ENCODE peak calls at places on chromosome 15, in seven cellular contexts. One of them, this sample, is unnamed.

GRCh38 chr15:96948981-96949380 is 618.5 kb downstream of the NR2F2 start:
- DNase-seq in RWPE1: no peak
- DNase-seq in heart right ventricle: no peak
- DNase-seq in upper lobe of right lung: no peak
- DNase-seq in activated CD8-positive, alpha-beta memory T cell treated with anti-CD3 and anti-CD28 coated beads, Interleukin-2, amount 50 U/mL, for 4 hours: no peak
- DNase-seq in activated CD4-positive, alpha-beta memory T cell treated with anti-CD3 and anti-CD28 coated beads, Interleukin-2, amount 10 ng/mL, durations not matched to agents 7 days and 5 days: no peak
- DNase-seq in activated gamma-delta T cell treated with Interleukin-2 at 50 U/mL for 16 hours: no peak
- DNase-seq in this sample: no peak

GRCh38 chr15:94026458-94026967 is 204.8 kb upstream of the MCTP2 start:
- DNase-seq in RWPE1: peak
- DNase-seq in heart right ventricle: no peak
- DNase-seq in upper lobe of right lung: no peak
- DNase-seq in activated CD8-positive, alpha-beta memory T cell treated with anti-CD3 and anti-CD28 coated beads, Interleukin-2, amount 50 U/mL, for 4 hours: no peak
- DNase-seq in activated CD4-positive, alpha-beta memory T cell treated with anti-CD3 and anti-CD28 coated beads, Interleukin-2, amount 10 ng/mL, durations not matched to agents 7 days and 5 days: no peak
- DNase-seq in activated gamma-delta T cell treated with Interleukin-2 at 50 U/mL for 16 hours: no peak
- DNase-seq in this sample: no peak

GRCh38 chr15:47725924-47726323 is 8.6 kb downstream of the SEMA6D start:
- DNase-seq in RWPE1: no peak
- DNase-seq in heart right ventricle: peak
- DNase-seq in upper lobe of right lung: no peak
- DNase-seq in activated CD8-positive, alpha-beta memory T cell treated with anti-CD3 and anti-CD28 coated beads, Interleukin-2, amount 50 U/mL, for 4 hours: no peak
- DNase-seq in activated CD4-positive, alpha-beta memory T cell treated with anti-CD3 and anti-CD28 coated beads, Interleukin-2, amount 10 ng/mL, durations not matched to agents 7 days and 5 days: no peak
- DNase-seq in activated gamma-delta T cell treated with Interleukin-2 at 50 U/mL for 16 hours: no peak
- DNase-seq in this sample: no peak

GRCh38 chr15:56468271-56468912 is 3.5 kb upstream of the MNS1 start:
- DNase-seq in RWPE1: no peak
- DNase-seq in heart right ventricle: no peak
- DNase-seq in upper lobe of right lung: no peak
- DNase-seq in activated CD8-positive, alpha-beta memory T cell treated with anti-CD3 and anti-CD28 coated beads, Interleukin-2, amount 50 U/mL, for 4 hours: no peak
- DNase-seq in activated CD4-positive, alpha-beta memory T cell treated with anti-CD3 and anti-CD28 coated beads, Interleukin-2, amount 10 ng/mL, durations not matched to agents 7 days and 5 days: no peak
- DNase-seq in activated gamma-delta T cell treated with Interleukin-2 at 50 U/mL for 16 hours: no peak
- DNase-seq in this sample: no peak

GRCh38 chr15:66504563-66505429 is at the start of the genes RPL4 and ZWILCH:
- DNase-seq in RWPE1: peak
- DNase-seq in heart right ventricle: peak
- DNase-seq in upper lobe of right lung: peak
- DNase-seq in activated CD8-positive, alpha-beta memory T cell treated with anti-CD3 and anti-CD28 coated beads, Interleukin-2, amount 50 U/mL, for 4 hours: peak
- DNase-seq in activated CD4-positive, alpha-beta memory T cell treated with anti-CD3 and anti-CD28 coated beads, Interleukin-2, amount 10 ng/mL, durations not matched to agents 7 days and 5 days: peak
- DNase-seq in activated gamma-delta T cell treated with Interleukin-2 at 50 U/mL for 16 hours: peak
- DNase-seq in this sample: peak

GRCh38 chr15:61571026-61571425 is 341.9 kb upstream of the RORA start:
- DNase-seq in RWPE1: no peak
- DNase-seq in heart right ventricle: no peak
- DNase-seq in upper lobe of right lung: no peak
- DNase-seq in activated CD8-positive, alpha-beta memory T cell treated with anti-CD3 and anti-CD28 coated beads, Interleukin-2, amount 50 U/mL, for 4 hours: no peak
- DNase-seq in activated CD4-positive, alpha-beta memory T cell treated with anti-CD3 and anti-CD28 coated beads, Interleukin-2, amount 10 ng/mL, durations not matched to agents 7 days and 5 days: no peak
- DNase-seq in activated gamma-delta T cell treated with Interleukin-2 at 50 U/mL for 16 hours: no peak
- DNase-seq in this sample: no peak

GRCh38 chr15:95826831-95827230 is 503.7 kb upstream of the NR2F2 start:
- DNase-seq in RWPE1: peak
- DNase-seq in heart right ventricle: no peak
- DNase-seq in upper lobe of right lung: no peak
- DNase-seq in activated CD8-positive, alpha-beta memory T cell treated with anti-CD3 and anti-CD28 coated beads, Interleukin-2, amount 50 U/mL, for 4 hours: no peak
- DNase-seq in activated CD4-positive, alpha-beta memory T cell treated with anti-CD3 and anti-CD28 coated beads, Interleukin-2, amount 10 ng/mL, durations not matched to agents 7 days and 5 days: no peak
- DNase-seq in activated gamma-delta T cell treated with Interleukin-2 at 50 U/mL for 16 hours: no peak
- DNase-seq in this sample: no peak

GRCh38 chr15:50238263-50238662 is 27.3 kb downstream of the HDC start:
- DNase-seq in RWPE1: no peak
- DNase-seq in heart right ventricle: no peak
- DNase-seq in upper lobe of right lung: no peak
- DNase-seq in activated CD8-positive, alpha-beta memory T cell treated with anti-CD3 and anti-CD28 coated beads, Interleukin-2, amount 50 U/mL, for 4 hours: no peak
- DNase-seq in activated CD4-positive, alpha-beta memory T cell treated with anti-CD3 and anti-CD28 coated beads, Interleukin-2, amount 10 ng/mL, durations not matched to agents 7 days and 5 days: no peak
- DNase-seq in activated gamma-delta T cell treated with Interleukin-2 at 50 U/mL for 16 hours: no peak
- DNase-seq in this sample: no peak

GRCh38 chr15:47685141-47685870 is 32.0 kb upstream of the SEMA6D start:
- DNase-seq in RWPE1: peak
- DNase-seq in heart right ventricle: no peak
- DNase-seq in upper lobe of right lung: no peak
- DNase-seq in activated CD8-positive, alpha-beta memory T cell treated with anti-CD3 and anti-CD28 coated beads, Interleukin-2, amount 50 U/mL, for 4 hours: no peak
- DNase-seq in activated CD4-positive, alpha-beta memory T cell treated with anti-CD3 and anti-CD28 coated beads, Interleukin-2, amount 10 ng/mL, durations not matched to agents 7 days and 5 days: no peak
- DNase-seq in activated gamma-delta T cell treated with Interleukin-2 at 50 U/mL for 16 hours: no peak
- DNase-seq in this sample: no peak

GRCh38 chr15:91435108-91435507 is 335.1 kb downstream of the SV2B start:
- DNase-seq in RWPE1: no peak
- DNase-seq in heart right ventricle: no peak
- DNase-seq in upper lobe of right lung: no peak
- DNase-seq in activated CD8-positive, alpha-beta memory T cell treated with anti-CD3 and anti-CD28 coated beads, Interleukin-2, amount 50 U/mL, for 4 hours: no peak
- DNase-seq in activated CD4-positive, alpha-beta memory T cell treated with anti-CD3 and anti-CD28 coated beads, Interleukin-2, amount 10 ng/mL, durations not matched to agents 7 days and 5 days: no peak
- DNase-seq in activated gamma-delta T cell treated with Interleukin-2 at 50 U/mL for 16 hours: no peak
- DNase-seq in this sample: no peak

GRCh38 chr15:63599401-63600000 is 2.3 kb downstream of the FBXL22 start:
- DNase-seq in RWPE1: peak
- DNase-seq in heart right ventricle: peak
- DNase-seq in upper lobe of right lung: peak
- DNase-seq in activated CD8-positive, alpha-beta memory T cell treated with anti-CD3 and anti-CD28 coated beads, Interleukin-2, amount 50 U/mL, for 4 hours: peak
- DNase-seq in activated CD4-positive, alpha-beta memory T cell treated with anti-CD3 and anti-CD28 coated beads, Interleukin-2, amount 10 ng/mL, durations not matched to agents 7 days and 5 days: peak
- DNase-seq in activated gamma-delta T cell treated with Interleukin-2 at 50 U/mL for 16 hours: no peak
- DNase-seq in this sample: peak

GRCh38 chr15:31100738-31101137 is 787 bp downstream of the TRPM1 start:
- DNase-seq in RWPE1: no peak
- DNase-seq in heart right ventricle: no peak
- DNase-seq in upper lobe of right lung: no peak
- DNase-seq in activated CD8-positive, alpha-beta memory T cell treated with anti-CD3 and anti-CD28 coated beads, Interleukin-2, amount 50 U/mL, for 4 hours: no peak
- DNase-seq in activated CD4-positive, alpha-beta memory T cell treated with anti-CD3 and anti-CD28 coated beads, Interleukin-2, amount 10 ng/mL, durations not matched to agents 7 days and 5 days: no peak
- DNase-seq in activated gamma-delta T cell treated with Interleukin-2 at 50 U/mL for 16 hours: no peak
- DNase-seq in this sample: no peak

GRCh38 chr15:76802411-76802810 is 102.7 kb downstream of the SCAPER start:
- DNase-seq in RWPE1: no peak
- DNase-seq in heart right ventricle: no peak
- DNase-seq in upper lobe of right lung: no peak
- DNase-seq in activated CD8-positive, alpha-beta memory T cell treated with anti-CD3 and anti-CD28 coated beads, Interleukin-2, amount 50 U/mL, for 4 hours: no peak
- DNase-seq in activated CD4-positive, alpha-beta memory T cell treated with anti-CD3 and anti-CD28 coated beads, Interleukin-2, amount 10 ng/mL, durations not matched to agents 7 days and 5 days: no peak
- DNase-seq in activated gamma-delta T cell treated with Interleukin-2 at 50 U/mL for 16 hours: no peak
- DNase-seq in this sample: no peak

GRCh38 chr15:75107905-75108838 is 84.8 kb downstream of the PPCDC start:
- DNase-seq in RWPE1: peak
- DNase-seq in heart right ventricle: no peak
- DNase-seq in upper lobe of right lung: no peak
- DNase-seq in activated CD8-positive, alpha-beta memory T cell treated with anti-CD3 and anti-CD28 coated beads, Interleukin-2, amount 50 U/mL, for 4 hours: peak
- DNase-seq in activated CD4-positive, alpha-beta memory T cell treated with anti-CD3 and anti-CD28 coated beads, Interleukin-2, amount 10 ng/mL, durations not matched to agents 7 days and 5 days: peak
- DNase-seq in activated gamma-delta T cell treated with Interleukin-2 at 50 U/mL for 16 hours: peak
- DNase-seq in this sample: peak

GRCh38 chr15:87224409-87224808 is 1032.1 kb downstream of the NTRK3 start:
- DNase-seq in RWPE1: no peak
- DNase-seq in heart right ventricle: no peak
- DNase-seq in upper lobe of right lung: no peak
- DNase-seq in activated CD8-positive, alpha-beta memory T cell treated with anti-CD3 and anti-CD28 coated beads, Interleukin-2, amount 50 U/mL, for 4 hours: no peak
- DNase-seq in activated CD4-positive, alpha-beta memory T cell treated with anti-CD3 and anti-CD28 coated beads, Interleukin-2, amount 10 ng/mL, durations not matched to agents 7 days and 5 days: no peak
- DNase-seq in activated gamma-delta T cell treated with Interleukin-2 at 50 U/mL for 16 hours: no peak
- DNase-seq in this sample: no peak

GRCh38 chr15:63843901-63844317 is 10.2 kb upstream of the HERC1 start:
- DNase-seq in RWPE1: no peak
- DNase-seq in heart right ventricle: no peak
- DNase-seq in upper lobe of right lung: no peak
- DNase-seq in activated CD8-positive, alpha-beta memory T cell treated with anti-CD3 and anti-CD28 coated beads, Interleukin-2, amount 50 U/mL, for 4 hours: no peak
- DNase-seq in activated CD4-positive, alpha-beta memory T cell treated with anti-CD3 and anti-CD28 coated beads, Interleukin-2, amount 10 ng/mL, durations not matched to agents 7 days and 5 days: no peak
- DNase-seq in activated gamma-delta T cell treated with Interleukin-2 at 50 U/mL for 16 hours: no peak
- DNase-seq in this sample: no peak

GRCh38 chr15:57010724-57011123 is 92.3 kb downstream of the TCF12 start:
- DNase-seq in RWPE1: no peak
- DNase-seq in heart right ventricle: no peak
- DNase-seq in upper lobe of right lung: no peak
- DNase-seq in activated CD8-positive, alpha-beta memory T cell treated with anti-CD3 and anti-CD28 coated beads, Interleukin-2, amount 50 U/mL, for 4 hours: no peak
- DNase-seq in activated CD4-positive, alpha-beta memory T cell treated with anti-CD3 and anti-CD28 coated beads, Interleukin-2, amount 10 ng/mL, durations not matched to agents 7 days and 5 days: no peak
- DNase-seq in activated gamma-delta T cell treated with Interleukin-2 at 50 U/mL for 16 hours: no peak
- DNase-seq in this sample: no peak

GRCh38 chr15:77966540-77967290 is 110.8 kb downstream of the TBC1D2B start:
- DNase-seq in RWPE1: peak
- DNase-seq in heart right ventricle: peak
- DNase-seq in upper lobe of right lung: peak
- DNase-seq in activated CD8-positive, alpha-beta memory T cell treated with anti-CD3 and anti-CD28 coated beads, Interleukin-2, amount 50 U/mL, for 4 hours: peak
- DNase-seq in activated CD4-positive, alpha-beta memory T cell treated with anti-CD3 and anti-CD28 coated beads, Interleukin-2, amount 10 ng/mL, durations not matched to agents 7 days and 5 days: peak
- DNase-seq in activated gamma-delta T cell treated with Interleukin-2 at 50 U/mL for 16 hours: peak
- DNase-seq in this sample: peak

GRCh38 chr15:74011610-74012009 is 17.1 kb downstream of the PML start:
- DNase-seq in RWPE1: no peak
- DNase-seq in heart right ventricle: peak
- DNase-seq in upper lobe of right lung: no peak
- DNase-seq in activated CD8-positive, alpha-beta memory T cell treated with anti-CD3 and anti-CD28 coated beads, Interleukin-2, amount 50 U/mL, for 4 hours: no peak
- DNase-seq in activated CD4-positive, alpha-beta memory T cell treated with anti-CD3 and anti-CD28 coated beads, Interleukin-2, amount 10 ng/mL, durations not matched to agents 7 days and 5 days: no peak
- DNase-seq in activated gamma-delta T cell treated with Interleukin-2 at 50 U/mL for 16 hours: no peak
- DNase-seq in this sample: no peak

GRCh38 chr15:101452572-101452971 is 36.9 kb downstream of the PCSK6 start:
- DNase-seq in RWPE1: no peak
- DNase-seq in heart right ventricle: no peak
- DNase-seq in upper lobe of right lung: no peak
- DNase-seq in activated CD8-positive, alpha-beta memory T cell treated with anti-CD3 and anti-CD28 coated beads, Interleukin-2, amount 50 U/mL, for 4 hours: no peak
- DNase-seq in activated CD4-positive, alpha-beta memory T cell treated with anti-CD3 and anti-CD28 coated beads, Interleukin-2, amount 10 ng/mL, durations not matched to agents 7 days and 5 days: no peak
- DNase-seq in activated gamma-delta T cell treated with Interleukin-2 at 50 U/mL for 16 hours: no peak
- DNase-seq in this sample: no peak

GRCh38 chr15:76991741-76992645 is 2.9 kb upstream of the PSTPIP1 start:
- DNase-seq in RWPE1: no peak
- DNase-seq in heart right ventricle: no peak
- DNase-seq in upper lobe of right lung: peak
- DNase-seq in activated CD8-positive, alpha-beta memory T cell treated with anti-CD3 and anti-CD28 coated beads, Interleukin-2, amount 50 U/mL, for 4 hours: no peak
- DNase-seq in activated CD4-positive, alpha-beta memory T cell treated with anti-CD3 and anti-CD28 coated beads, Interleukin-2, amount 10 ng/mL, durations not matched to agents 7 days and 5 days: no peak
- DNase-seq in activated gamma-delta T cell treated with Interleukin-2 at 50 U/mL for 16 hours: no peak
- DNase-seq in this sample: no peak

GRCh38 chr15:100902436-100903190 is 16.5 kb upstream of the LRRK1 start:
- DNase-seq in RWPE1: peak
- DNase-seq in heart right ventricle: peak
- DNase-seq in upper lobe of right lung: peak
- DNase-seq in activated CD8-positive, alpha-beta memory T cell treated with anti-CD3 and anti-CD28 coated beads, Interleukin-2, amount 50 U/mL, for 4 hours: no peak
- DNase-seq in activated CD4-positive, alpha-beta memory T cell treated with anti-CD3 and anti-CD28 coated beads, Interleukin-2, amount 10 ng/mL, durations not matched to agents 7 days and 5 days: no peak
- DNase-seq in activated gamma-delta T cell treated with Interleukin-2 at 50 U/mL for 16 hours: no peak
- DNase-seq in this sample: no peak

This sample was measured in stimulated activated naive CD8-positive, alpha-beta T cell treated with anti-CD3 and anti-CD28 coated beads, Interleukin-15, amount 100 ng/mL, for 72 hours.